ENCODE peak calls at places on chromosomes 16 and 17, in eight cellular contexts. One of them, this sample, is unnamed.

GRCh38 chr17:1095093-1095852 is 84.5 kb downstream of the ABR start:
- DNase-seq in NCI-H1436: no peak
- DNase-seq in iris pigment epithelial cell: no peak
- DNase-seq in ACHN: no peak
- DNase-seq in C1 segment of cervical spinal cord: peak
- DNase-seq in body of pancreas: peak
- DNase-seq in HS-5: no peak
- DNase-seq in GM23248: no peak
- DNase-seq in this sample: no peak

GRCh38 chr16:11050954-11051353 is 106.6 kb downstream of the CLEC16A start:
- DNase-seq in ACHN: no peak
- DNase-seq in C1 segment of cervical spinal cord: no peak
- DNase-seq in iris pigment epithelial cell: no peak
- DNase-seq in GM23248: no peak
- DNase-seq in NCI-H1436: no peak
- DNase-seq in HS-5: no peak
- DNase-seq in body of pancreas: no peak
- DNase-seq in this sample: no peak

GRCh38 chr17:29788045-29788444 is 142.0 kb downstream of the SSH2 start:
- DNase-seq in GM23248: no peak
- DNase-seq in NCI-H1436: no peak
- DNase-seq in ACHN: peak
- DNase-seq in iris pigment epithelial cell: no peak
- DNase-seq in C1 segment of cervical spinal cord: no peak
- DNase-seq in body of pancreas: no peak
- DNase-seq in HS-5: no peak
- DNase-seq in this sample: no peak

GRCh38 chr16:66026211-66026610 is 340.3 kb upstream of the CDH5 start:
- DNase-seq in HS-5: no peak
- DNase-seq in body of pancreas: no peak
- DNase-seq in NCI-H1436: no peak
- DNase-seq in C1 segment of cervical spinal cord: no peak
- DNase-seq in ACHN: peak
- DNase-seq in GM23248: peak
- DNase-seq in iris pigment epithelial cell: peak
- DNase-seq in this sample: no peak

GRCh38 chr17:36686123-36686669 is 84.8 kb downstream of the MRM1 start:
- DNase-seq in body of pancreas: no peak
- DNase-seq in ACHN: no peak
- DNase-seq in iris pigment epithelial cell: no peak
- DNase-seq in GM23248: no peak
- DNase-seq in NCI-H1436: no peak
- DNase-seq in HS-5: no peak
- DNase-seq in C1 segment of cervical spinal cord: no peak
- DNase-seq in this sample: no peak

GRCh38 chr17:10261098-10261497 is 62.7 kb upstream of the GAS7 start:
- DNase-seq in iris pigment epithelial cell: no peak
- DNase-seq in C1 segment of cervical spinal cord: no peak
- DNase-seq in ACHN: no peak
- DNase-seq in body of pancreas: no peak
- DNase-seq in GM23248: no peak
- DNase-seq in NCI-H1436: no peak
- DNase-seq in HS-5: no peak
- DNase-seq in this sample: no peak

GRCh38 chr16:1746693-1747195 is 24.6 kb downstream of the NME3 start:
- DNase-seq in GM23248: no peak
- DNase-seq in HS-5: no peak
- DNase-seq in C1 segment of cervical spinal cord: no peak
- DNase-seq in ACHN: no peak
- DNase-seq in NCI-H1436: no peak
- DNase-seq in iris pigment epithelial cell: peak
- DNase-seq in body of pancreas: no peak
- DNase-seq in this sample: no peak

GRCh38 chr16:72927199-72928088 is 120.5 kb downstream of the ZFHX3 start:
- DNase-seq in HS-5: peak
- DNase-seq in NCI-H1436: peak
- DNase-seq in ACHN: peak
- DNase-seq in body of pancreas: no peak
- DNase-seq in iris pigment epithelial cell: peak
- DNase-seq in C1 segment of cervical spinal cord: no peak
- DNase-seq in GM23248: peak
- DNase-seq in this sample: peak

GRCh38 chr16:6153901-6154300 is 1056.3 kb upstream of the EEF2KMT start:
- DNase-seq in body of pancreas: no peak
- DNase-seq in HS-5: no peak
- DNase-seq in GM23248: no peak
- DNase-seq in C1 segment of cervical spinal cord: no peak
- DNase-seq in ACHN: no peak
- DNase-seq in NCI-H1436: no peak
- DNase-seq in iris pigment epithelial cell: no peak
- DNase-seq in this sample: no peak

GRCh38 chr16:6484931-6485330 is 847.7 kb upstream of the RBFOX1 start:
- DNase-seq in C1 segment of cervical spinal cord: no peak
- DNase-seq in GM23248: no peak
- DNase-seq in HS-5: no peak
- DNase-seq in NCI-H1436: no peak
- DNase-seq in body of pancreas: no peak
- DNase-seq in iris pigment epithelial cell: no peak
- DNase-seq in ACHN: no peak
- DNase-seq in this sample: no peak

GRCh38 chr17:1229354-1229890 is 40.8 kb upstream of the BHLHA9 start:
- DNase-seq in NCI-H1436: no peak
- DNase-seq in body of pancreas: peak
- DNase-seq in C1 segment of cervical spinal cord: peak
- DNase-seq in iris pigment epithelial cell: peak
- DNase-seq in HS-5: no peak
- DNase-seq in GM23248: peak
- DNase-seq in ACHN: peak
- DNase-seq in this sample: no peak

GRCh38 chr17:55344514-55344997 is 77.1 kb downstream of the MMD start:
- DNase-seq in HS-5: no peak
- DNase-seq in NCI-H1436: no peak
- DNase-seq in GM23248: no peak
- DNase-seq in body of pancreas: no peak
- DNase-seq in C1 segment of cervical spinal cord: no peak
- DNase-seq in iris pigment epithelial cell: no peak
- DNase-seq in ACHN: no peak
- DNase-seq in this sample: no peak

GRCh38 chr16:85234310-85235235 is 122.3 kb upstream of the CIBAR2 start:
- DNase-seq in GM23248: peak
- DNase-seq in C1 segment of cervical spinal cord: no peak
- DNase-seq in ACHN: peak
- DNase-seq in HS-5: no peak
- DNase-seq in body of pancreas: peak
- DNase-seq in iris pigment epithelial cell: peak
- DNase-seq in NCI-H1436: no peak
- DNase-seq in this sample: peak

GRCh38 chr17:14308965-14309879 is 8.3 kb downstream of the HS3ST3B1 start:
- DNase-seq in body of pancreas: peak
- DNase-seq in ACHN: peak
- DNase-seq in C1 segment of cervical spinal cord: peak
- DNase-seq in GM23248: peak
- DNase-seq in HS-5: peak
- DNase-seq in NCI-H1436: no peak
- DNase-seq in iris pigment epithelial cell: peak
- DNase-seq in this sample: peak

GRCh38 chr17:29583324-29584248 is 5.9 kb downstream of the GIT1 start:
- DNase-seq in ACHN: no peak
- DNase-seq in body of pancreas: no peak
- DNase-seq in HS-5: no peak
- DNase-seq in iris pigment epithelial cell: no peak
- DNase-seq in NCI-H1436: no peak
- DNase-seq in GM23248: no peak
- DNase-seq in C1 segment of cervical spinal cord: no peak
- DNase-seq in this sample: no peak

GRCh38 chr16:19330801-19331484 is 45.4 kb downstream of the CLEC19A start:
- DNase-seq in HS-5: no peak
- DNase-seq in body of pancreas: no peak
- DNase-seq in C1 segment of cervical spinal cord: peak
- DNase-seq in iris pigment epithelial cell: peak
- DNase-seq in GM23248: peak
- DNase-seq in NCI-H1436: no peak
- DNase-seq in ACHN: no peak
- DNase-seq in this sample: no peak

GRCh38 chr16:80924372-80924978 is 82.2 kb downstream of the CMC2 start:
- DNase-seq in GM23248: peak
- DNase-seq in body of pancreas: peak
- DNase-seq in ACHN: no peak
- DNase-seq in C1 segment of cervical spinal cord: peak
- DNase-seq in iris pigment epithelial cell: peak
- DNase-seq in NCI-H1436: no peak
- DNase-seq in HS-5: no peak
- DNase-seq in this sample: no peak

GRCh38 chr16:69340095-69340644 is 598 bp downstream of the NIP7 start:
- DNase-seq in iris pigment epithelial cell: peak
- DNase-seq in NCI-H1436: no peak
- DNase-seq in C1 segment of cervical spinal cord: no peak
- DNase-seq in GM23248: peak
- DNase-seq in body of pancreas: no peak
- DNase-seq in HS-5: no peak
- DNase-seq in ACHN: no peak
- DNase-seq in this sample: no peak

GRCh38 chr17:15308758-15309157 is 32.6 kb downstream of the TEKT3 start:
- DNase-seq in ACHN: no peak
- DNase-seq in HS-5: no peak
- DNase-seq in C1 segment of cervical spinal cord: no peak
- DNase-seq in body of pancreas: no peak
- DNase-seq in iris pigment epithelial cell: no peak
- DNase-seq in GM23248: no peak
- DNase-seq in NCI-H1436: no peak
- DNase-seq in this sample: no peak

GRCh38 chr17:74860999-74861553 is 1.4 kb upstream of the GRIN2C start:
- DNase-seq in body of pancreas: no peak
- DNase-seq in iris pigment epithelial cell: no peak
- DNase-seq in NCI-H1436: no peak
- DNase-seq in C1 segment of cervical spinal cord: no peak
- DNase-seq in HS-5: no peak
- DNase-seq in GM23248: no peak
- DNase-seq in ACHN: no peak
- DNase-seq in this sample: no peak

GRCh38 chr17:5896215-5896614 is 174.0 kb upstream of the WSCD1 start:
- DNase-seq in NCI-H1436: no peak
- DNase-seq in GM23248: no peak
- DNase-seq in iris pigment epithelial cell: no peak
- DNase-seq in C1 segment of cervical spinal cord: no peak
- DNase-seq in ACHN: no peak
- DNase-seq in HS-5: no peak
- DNase-seq in body of pancreas: no peak
- DNase-seq in this sample: no peak

GRCh38 chr16:8850279-8850885 is 18.4 kb downstream of the CARHSP1 start:
- DNase-seq in iris pigment epithelial cell: peak
- DNase-seq in HS-5: peak
- DNase-seq in ACHN: peak
- DNase-seq in GM23248: peak
- DNase-seq in NCI-H1436: no peak
- DNase-seq in body of pancreas: peak
- DNase-seq in C1 segment of cervical spinal cord: no peak
- DNase-seq in this sample: no peak

GRCh38 chr16:48244863-48245195 is 729 bp downstream of the LONP2 start:
- DNase-seq in GM23248: no peak
- DNase-seq in HS-5: no peak
- DNase-seq in C1 segment of cervical spinal cord: no peak
- DNase-seq in iris pigment epithelial cell: no peak
- DNase-seq in ACHN: no peak
- DNase-seq in body of pancreas: no peak
- DNase-seq in NCI-H1436: no peak
- DNase-seq in this sample: no peak

GRCh38 chr16:66520406-66521194 is 29.3 kb downstream of the TK2 start:
- DNase-seq in body of pancreas: peak
- DNase-seq in ACHN: no peak
- DNase-seq in NCI-H1436: no peak
- DNase-seq in HS-5: no peak
- DNase-seq in iris pigment epithelial cell: no peak
- DNase-seq in GM23248: no peak
- DNase-seq in C1 segment of cervical spinal cord: no peak
- DNase-seq in this sample: no peak

GRCh38 chr17:60224064-60224463 is 74.3 kb downstream of the CA4 start:
- DNase-seq in GM23248: peak
- DNase-seq in NCI-H1436: no peak
- DNase-seq in body of pancreas: no peak
- DNase-seq in HS-5: no peak
- DNase-seq in C1 segment of cervical spinal cord: no peak
- DNase-seq in iris pigment epithelial cell: peak
- DNase-seq in ACHN: no peak
- DNase-seq in this sample: no peak

GRCh38 chr17:37179893-37180292 is 195.9 kb upstream of the C17orf78 start:
- DNase-seq in GM23248: peak
- DNase-seq in NCI-H1436: no peak
- DNase-seq in ACHN: peak
- DNase-seq in HS-5: peak
- DNase-seq in C1 segment of cervical spinal cord: no peak
- DNase-seq in iris pigment epithelial cell: peak
- DNase-seq in body of pancreas: no peak
- DNase-seq in this sample: peak

GRCh38 chr16:4270595-4270994 is 2.2 kb downstream of the TFAP4 start:
- DNase-seq in GM23248: no peak
- DNase-seq in iris pigment epithelial cell: no peak
- DNase-seq in ACHN: no peak
- DNase-seq in body of pancreas: no peak
- DNase-seq in C1 segment of cervical spinal cord: no peak
- DNase-seq in NCI-H1436: no peak
- DNase-seq in HS-5: no peak
- DNase-seq in this sample: no peak

GRCh38 chr16:85036398-85037049 is 8.9 kb downstream of the KIAA0513 start:
- DNase-seq in C1 segment of cervical spinal cord: no peak
- DNase-seq in body of pancreas: no peak
- DNase-seq in iris pigment epithelial cell: no peak
- DNase-seq in GM23248: no peak
- DNase-seq in HS-5: no peak
- DNase-seq in NCI-H1436: no peak
- DNase-seq in ACHN: no peak
- DNase-seq in this sample: no peak

GRCh38 chr17:78854508-78854907 is 13.9 kb upstream of the USP36 start:
- DNase-seq in iris pigment epithelial cell: no peak
- DNase-seq in ACHN: no peak
- DNase-seq in body of pancreas: no peak
- DNase-seq in C1 segment of cervical spinal cord: no peak
- DNase-seq in GM23248: no peak
- DNase-seq in HS-5: no peak
- DNase-seq in NCI-H1436: no peak
- DNase-seq in this sample: no peak

GRCh38 chr16:23694707-23695373 is 16.2 kb downstream of the PLK1 start:
- DNase-seq in body of pancreas: no peak
- DNase-seq in C1 segment of cervical spinal cord: no peak
- DNase-seq in HS-5: no peak
- DNase-seq in GM23248: peak
- DNase-seq in NCI-H1436: no peak
- DNase-seq in iris pigment epithelial cell: peak
- DNase-seq in ACHN: peak
- DNase-seq in this sample: no peak

GRCh38 chr17:58005031-58005727 is 1.9 kb downstream of the SRSF1 start:
- DNase-seq in iris pigment epithelial cell: no peak
- DNase-seq in HS-5: no peak
- DNase-seq in GM23248: peak
- DNase-seq in body of pancreas: no peak
- DNase-seq in C1 segment of cervical spinal cord: no peak
- DNase-seq in ACHN: no peak
- DNase-seq in NCI-H1436: no peak
- DNase-seq in this sample: no peak

GRCh38 chr16:4647661-4647965 is 23.0 kb downstream of the MGRN1 start:
- DNase-seq in C1 segment of cervical spinal cord: no peak
- DNase-seq in HS-5: no peak
- DNase-seq in iris pigment epithelial cell: no peak
- DNase-seq in ACHN: no peak
- DNase-seq in body of pancreas: no peak
- DNase-seq in GM23248: no peak
- DNase-seq in NCI-H1436: no peak
- DNase-seq in this sample: no peak

GRCh38 chr16:83579027-83579426 is 228.8 kb upstream of the HSBP1 start:
- DNase-seq in ACHN: no peak
- DNase-seq in iris pigment epithelial cell: no peak
- DNase-seq in body of pancreas: no peak
- DNase-seq in HS-5: no peak
- DNase-seq in GM23248: no peak
- DNase-seq in NCI-H1436: no peak
- DNase-seq in C1 segment of cervical spinal cord: no peak
- DNase-seq in this sample: no peak

GRCh38 chr16:58515871-58516767 is 802 bp downstream of the SETD6 start:
- DNase-seq in iris pigment epithelial cell: peak
- DNase-seq in C1 segment of cervical spinal cord: no peak
- DNase-seq in ACHN: peak
- DNase-seq in body of pancreas: peak
- DNase-seq in NCI-H1436: peak
- DNase-seq in HS-5: no peak
- DNase-seq in GM23248: peak
- DNase-seq in this sample: no peak

This sample was measured in AG04450.